ENCODE peak calls at places on chromosome X, in four cellular contexts. One of them, this sample, is unnamed. For H3K4me1, the result is how much of the 10 kb centered on the place peaks cover.

GRCh38 chrX:41302293-41302868 is 31.6 kb upstream of the DDX3X start:
- DNase-seq in breast epithelium: no peak
- DNase-seq in Peyer's patch: no peak
- DNase-seq in adrenal gland: no peak
- DNase-seq in this sample: no peak

GRCh38 chrX:19557816-19558215 is 42.5 kb upstream of the MAP3K15 start:
- DNase-seq in adrenal gland: no peak
- DNase-seq in Peyer's patch: no peak
- DNase-seq in breast epithelium: no peak
- DNase-seq in this sample: no peak

GRCh38 chrX:19924285-19924684 is 36.9 kb upstream of the SH3KBP1 start:
- DNase-seq in breast epithelium: no peak
- DNase-seq in adrenal gland: no peak
- DNase-seq in Peyer's patch: no peak
- DNase-seq in this sample: peak

GRCh38 chrX:7690842-7691241 is 152.1 kb upstream of the VCX start:
- DNase-seq in breast epithelium: no peak
- DNase-seq in adrenal gland: no peak
- DNase-seq in Peyer's patch: no peak
- DNase-seq in this sample: peak

GRCh38 chrX:7307720-7308119 is 159.8 kb upstream of the PUDP start:
- DNase-seq in breast epithelium: no peak
- DNase-seq in Peyer's patch: no peak
- DNase-seq in adrenal gland: no peak
- DNase-seq in this sample: no peak

GRCh38 chrX:48665991-48666390 is 17.6 kb upstream of the WAS start:
- DNase-seq in breast epithelium: no peak
- DNase-seq in adrenal gland: no peak
- DNase-seq in Peyer's patch: no peak
- DNase-seq in this sample: peak

GRCh38 chrX:112874140-112874539 is 33.5 kb upstream of the AMOT start:
- DNase-seq in adrenal gland: no peak
- DNase-seq in Peyer's patch: no peak
- DNase-seq in breast epithelium: no peak
- DNase-seq in this sample: no peak

GRCh38 chrX:107676559-107677378 is 48.5 kb downstream of the PRPS1 start:
- DNase-seq in adrenal gland: peak
- DNase-seq in Peyer's patch: peak
- DNase-seq in breast epithelium: peak
- DNase-seq in this sample: peak

GRCh38 chrX:15854080-15854655 is 445 bp downstream of the AP1S2 start:
- DNase-seq in breast epithelium: peak
- DNase-seq in Peyer's patch: peak
- DNase-seq in adrenal gland: peak
- DNase-seq in this sample: peak

GRCh38 chrX:3348191-3348590 is 1.7 kb upstream of the MXRA5 start:
- DNase-seq in Peyer's patch: no peak
- DNase-seq in adrenal gland: no peak
- DNase-seq in breast epithelium: no peak
- DNase-seq in this sample: no peak

GRCh38 chrX:151488677-151489076 is 74.8 kb upstream of the PASD1 start:
- DNase-seq in breast epithelium: no peak
- DNase-seq in adrenal gland: peak
- DNase-seq in Peyer's patch: no peak
- DNase-seq in this sample: peak

GRCh38 chrX:3231766-3232165 is 114.7 kb downstream of the MXRA5 start:
- DNase-seq in Peyer's patch: no peak
- DNase-seq in breast epithelium: no peak
- DNase-seq in adrenal gland: no peak
- DNase-seq in this sample: no peak

GRCh38 chrX:77505227-77505626 is 58.0 kb downstream of the FGF16 start:
- DNase-seq in adrenal gland: no peak
- DNase-seq in breast epithelium: no peak
- DNase-seq in Peyer's patch: no peak
- DNase-seq in this sample: no peak

GRCh38 chrX:20221902-20222301 is 44.8 kb downstream of the RPS6KA3 start:
- DNase-seq in adrenal gland: no peak
- DNase-seq in Peyer's patch: no peak
- DNase-seq in breast epithelium: no peak
- DNase-seq in this sample: no peak

GRCh38 chrX:1330605-1331004 is 6.0 kb upstream of the IL3RA start:
- DNase-seq in breast epithelium: no peak
- DNase-seq in Peyer's patch: no peak
- DNase-seq in adrenal gland: no peak
- DNase-seq in this sample: no peak

GRCh38 chrX:109533631-109534030 is 3.0 kb upstream of the NXT2 start:
- DNase-seq in Peyer's patch: no peak
- DNase-seq in breast epithelium: no peak
- DNase-seq in adrenal gland: peak
- DNase-seq in this sample: no peak

GRCh38 chrX:27966492-27966891 is 14.8 kb downstream of the DCAF8L1 start:
- DNase-seq in breast epithelium: no peak
- DNase-seq in adrenal gland: no peak
- DNase-seq in Peyer's patch: no peak
- DNase-seq in this sample: no peak

GRCh38 chrX:136546369-136546768 is 14.4 kb downstream of the VGLL1 start:
- DNase-seq in adrenal gland: no peak
- DNase-seq in Peyer's patch: no peak
- DNase-seq in breast epithelium: no peak
- DNase-seq in this sample: no peak

GRCh38 chrX:75648803-75649588 is 126.2 kb upstream of the ZDHHC15 start:
- DNase-seq in Peyer's patch: no peak
- DNase-seq in breast epithelium: no peak
- DNase-seq in adrenal gland: no peak
- DNase-seq in this sample: no peak

GRCh38 chrX:110143454-110144210 is 140.7 kb downstream of the TMEM164 start:
- DNase-seq in adrenal gland: peak
- DNase-seq in Peyer's patch: no peak
- DNase-seq in breast epithelium: peak
- DNase-seq in this sample: no peak

GRCh38 chrX:115357316-115357715 is 67.8 kb downstream of the LUZP4 start:
- DNase-seq in adrenal gland: no peak
- DNase-seq in Peyer's patch: no peak
- DNase-seq in breast epithelium: no peak
- DNase-seq in this sample: no peak

GRCh38 chrX:7596822-7597221 is 246.1 kb upstream of the VCX start:
- DNase-seq in breast epithelium: no peak
- DNase-seq in Peyer's patch: no peak
- DNase-seq in adrenal gland: no peak
- DNase-seq in this sample: no peak

GRCh38 chrX:372856-373640 is 13.7 kb downstream of the PPP2R3B start:
- DNase-seq in Peyer's patch: no peak
- DNase-seq in breast epithelium: no peak
- DNase-seq in adrenal gland: no peak
- DNase-seq in this sample: peak

GRCh38 chrX:48539345-48540014 is at the start of gene TBC1D25:
- DNase-seq in breast epithelium: peak
- DNase-seq in Peyer's patch: peak
- DNase-seq in adrenal gland: peak
- DNase-seq in this sample: peak

GRCh38 chrX:133909888-133910287 is 75.5 kb downstream of the GPC3 start:
- DNase-seq in adrenal gland: no peak
- DNase-seq in breast epithelium: no peak
- DNase-seq in Peyer's patch: no peak
- DNase-seq in this sample: no peak

GRCh38 chrX:102042706-102043325 is 82.7 kb upstream of the TCEAL2 start:
- DNase-seq in breast epithelium: no peak
- DNase-seq in adrenal gland: no peak
- DNase-seq in Peyer's patch: no peak
- DNase-seq in this sample: no peak

GRCh38 chrX:20128678-20129077 is 12.0 kb upstream of the MAP7D2 start:
- DNase-seq in Peyer's patch: no peak
- DNase-seq in adrenal gland: no peak
- DNase-seq in breast epithelium: no peak
- DNase-seq in this sample: no peak

GRCh38 chrX:125090046-125090445 is 229.6 kb upstream of the TEX13C start:
- DNase-seq in Peyer's patch: no peak
- DNase-seq in breast epithelium: no peak
- DNase-seq in adrenal gland: no peak
- DNase-seq in this sample: no peak

GRCh38 chrX:51743179-51743957 is at the start of gene GSPT2:
- DNase-seq in breast epithelium: peak
- DNase-seq in Peyer's patch: peak
- DNase-seq in adrenal gland: peak
- DNase-seq in this sample: peak

GRCh38 chrX:131895002-131895401 is 128.1 kb upstream of the STK26 start:
- DNase-seq in adrenal gland: no peak
- DNase-seq in Peyer's patch: no peak
- DNase-seq in breast epithelium: no peak
- DNase-seq in this sample: no peak

GRCh38 chrX:15930585-15930984 is 76.0 kb upstream of the AP1S2 start:
- DNase-seq in breast epithelium: no peak
- DNase-seq in Peyer's patch: no peak
- DNase-seq in adrenal gland: no peak
- DNase-seq in this sample: peak

GRCh38 chrX:17633546-17633945 is 103.7 kb upstream of the SCML1 start:
- DNase-seq in breast epithelium: no peak
- DNase-seq in Peyer's patch: no peak
- DNase-seq in adrenal gland: no peak
- DNase-seq in this sample: no peak

GRCh38 chrX:106246511-106246910 is 78.4 kb downstream of the PWWP3B start:
- DNase-seq in adrenal gland: no peak
- DNase-seq in breast epithelium: no peak
- DNase-seq in Peyer's patch: no peak
- DNase-seq in this sample: no peak

GRCh38 chrX:19156223-19156622 is 34.0 kb upstream of the ADGRG2 start:
- DNase-seq in breast epithelium: no peak
- DNase-seq in adrenal gland: no peak
- DNase-seq in Peyer's patch: no peak
- DNase-seq in this sample: no peak

GRCh38 chrX:131633285-131633917 is 89.5 kb downstream of the OR13H1 start:
- DNase-seq in Peyer's patch: peak
- DNase-seq in breast epithelium: peak
- DNase-seq in adrenal gland: peak
- DNase-seq in this sample: peak

GRCh38 chrX:39756086-39756883 is 341.5 kb downstream of the BCOR start:
- DNase-seq in adrenal gland: peak
- DNase-seq in breast epithelium: no peak
- DNase-seq in Peyer's patch: no peak
- DNase-seq in this sample: no peak
- H3K4me1 ChIP-seq in adrenal gland: under half
- H3K4me1 ChIP-seq in breast epithelium: under half
- H3K4me1 ChIP-seq in Peyer's patch: under half
- H3K4me1 ChIP-seq in this sample: under half

GRCh38 chrX:31331045-31331444 is 259.2 kb upstream of the FTHL17 start:
- DNase-seq in Peyer's patch: no peak
- DNase-seq in adrenal gland: no peak
- DNase-seq in breast epithelium: no peak
- DNase-seq in this sample: no peak

GRCh38 chrX:31331928-31332327 is 260.1 kb upstream of the FTHL17 start:
- DNase-seq in Peyer's patch: no peak
- DNase-seq in adrenal gland: peak
- DNase-seq in breast epithelium: no peak
- DNase-seq in this sample: no peak

GRCh38 chrX:31334997-31335396 is 263.2 kb upstream of the FTHL17 start:
- DNase-seq in adrenal gland: no peak
- DNase-seq in Peyer's patch: no peak
- DNase-seq in breast epithelium: no peak
- DNase-seq in this sample: no peak

GRCh38 chrX:31336419-31336818 is 264.6 kb upstream of the FTHL17 start:
- DNase-seq in adrenal gland: no peak
- DNase-seq in Peyer's patch: no peak
- DNase-seq in breast epithelium: no peak
- DNase-seq in this sample: no peak

DNA sequence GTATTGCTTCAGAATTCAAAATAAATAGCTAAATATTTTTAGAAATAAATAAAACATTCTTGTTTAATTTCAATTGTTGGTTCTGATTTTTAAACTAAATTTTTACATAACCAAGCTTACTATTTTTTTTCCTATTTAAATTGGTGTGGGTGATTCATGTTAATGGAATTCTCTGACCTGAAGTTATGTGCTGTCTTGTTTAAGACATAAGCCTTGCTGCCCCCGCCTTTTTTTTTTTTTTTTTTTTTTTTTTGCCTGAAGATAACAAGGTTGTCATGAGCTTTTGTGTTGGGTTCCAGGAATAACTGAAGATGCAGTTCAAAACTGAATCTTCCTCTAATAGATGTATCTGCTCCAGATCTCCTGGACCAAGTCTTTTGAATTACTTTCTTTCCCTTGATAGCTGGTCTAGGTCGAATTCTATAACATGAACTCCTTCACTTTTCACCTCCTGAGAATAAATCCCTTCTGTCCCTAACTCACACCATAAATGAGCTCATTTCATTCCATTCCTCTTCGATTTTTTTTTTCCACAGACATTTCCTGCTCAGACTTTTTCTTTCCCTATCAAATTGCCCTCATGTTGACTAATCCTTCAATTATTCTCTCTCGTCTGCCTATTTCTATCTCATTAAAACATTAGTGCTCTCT is 261.5 kb upstream of the FTHL17 start:
- DNase-seq in breast epithelium: no peak
- DNase-seq in adrenal gland: no peak
- DNase-seq in Peyer's patch: no peak
- DNase-seq in this sample: no peak
- H3K4me3 ChIP-seq in breast epithelium: no peak
- H3K4me3 ChIP-seq in adrenal gland: no peak
- H3K4me3 ChIP-seq in Peyer's patch: no peak
- H3K4me3 ChIP-seq in this sample: no peak

GRCh38 chrX:130174937-130175336 is 3.2 kb downstream of the RAB33A start:
- DNase-seq in breast epithelium: no peak
- DNase-seq in adrenal gland: no peak
- DNase-seq in Peyer's patch: no peak
- DNase-seq in this sample: no peak
- H3K4me1 ChIP-seq in breast epithelium: under half
- H3K4me1 ChIP-seq in adrenal gland: under half
- H3K4me1 ChIP-seq in Peyer's patch: under half
- H3K4me1 ChIP-seq in this sample: under half

GRCh38 chrX:9525511-9526248 is 60.8 kb downstream of the TBL1X start:
- DNase-seq in Peyer's patch: no peak
- DNase-seq in breast epithelium: no peak
- DNase-seq in adrenal gland: no peak
- DNase-seq in this sample: peak
- H3K4me3 ChIP-seq in Peyer's patch: no peak
- H3K4me3 ChIP-seq in breast epithelium: no peak
- H3K4me3 ChIP-seq in adrenal gland: no peak
- H3K4me3 ChIP-seq in this sample: no peak

GRCh38 chrX:65687367-65687766 is 19.9 kb downstream of the MSN start:
- DNase-seq in Peyer's patch: no peak
- DNase-seq in adrenal gland: no peak
- DNase-seq in breast epithelium: no peak
- DNase-seq in this sample: no peak
- H3K4me1 ChIP-seq in Peyer's patch: under half
- H3K4me1 ChIP-seq in adrenal gland: under half
- H3K4me1 ChIP-seq in breast epithelium: under half
- H3K4me1 ChIP-seq in this sample: under half

GRCh38 chrX:13652256-13653021 is 502 bp upstream of the TCEANC start:
- DNase-seq in adrenal gland: no peak
- DNase-seq in Peyer's patch: no peak
- DNase-seq in breast epithelium: no peak
- DNase-seq in this sample: no peak
- H3K4me3 ChIP-seq in adrenal gland: no peak
- H3K4me3 ChIP-seq in Peyer's patch: peak
- H3K4me3 ChIP-seq in breast epithelium: peak
- H3K4me3 ChIP-seq in this sample: peak

This sample was measured in cardiac muscle cell.